ENCODE peak calls at places on chromosome X, in ten cellular contexts. F, R, C, A, P, M, S, K, V and T are unnamed samples. For H3K9me3, the result is how much of the 10 kb centered on the place peaks cover.

GRCh38 chrX:9285342-9285771 is 179.5 kb upstream of the TBL1X start:
- DNase-seq in F (no peak), R (no peak), C (no peak), A (no peak), P (no peak), M (no peak), S (no peak), K (no peak), V (no peak), T (no peak)

GRCh38 chrX:155086202-155086840 is 15.0 kb downstream of the BRCC3 start:
- DNase-seq in F (no peak), R (no peak), C (peak), A (no peak), P (peak), M (no peak), S (no peak), K (peak), V (peak), T (no peak)

GRCh38 chrX:10579753-10580060 is 40.7 kb downstream of the MID1 start:
- DNase-seq in F (no peak), R (no peak), C (no peak), A (no peak), P (peak), M (no peak), S (no peak), K (no peak), V (no peak), T (no peak)

GRCh38 chrX:30741545-30741944 is 88.3 kb downstream of the GK start:
- DNase-seq in F (no peak), R (no peak), C (no peak), A (no peak), P (no peak), M (no peak), S (no peak), K (no peak), V (no peak), T (no peak)

GRCh38 chrX:107716045-107716684 is 59.4 kb downstream of the TSC22D3 start:
- DNase-seq in F (no peak), R (no peak), C (peak), A (no peak), P (peak), M (peak), S (no peak), K (peak), V (peak), T (peak)

GRCh38 chrX:144219035-144219434 is 335.2 kb downstream of the UBE2NL start:
- DNase-seq in F (no peak), R (no peak), C (no peak), A (no peak), P (no peak), M (no peak), S (peak), K (no peak), V (no peak), T (peak)

GRCh38 chrX:14529288-14529989 is at the start of gene GLRA2:
- DNase-seq in F (no peak), R (no peak), C (no peak), A (no peak), P (peak), M (no peak), S (no peak), K (peak), V (peak), T (no peak)

GRCh38 chrX:50769389-50770063 is 44.5 kb downstream of the SHROOM4 start:
- DNase-seq in F (peak), R (no peak), C (no peak), A (no peak), P (no peak), M (no peak), S (no peak), K (no peak), V (no peak), T (no peak)

GRCh38 chrX:104135677-104136076 is 21.1 kb downstream of the SLC25A53 start:
- DNase-seq in F (no peak), R (no peak), C (no peak), A (no peak), P (no peak), M (no peak), S (no peak), K (no peak), V (no peak), T (no peak)

GRCh38 chrX:11421816-11422528 is 128.8 kb downstream of the AMELX start:
- DNase-seq in F (no peak), R (no peak), C (no peak), A (no peak), P (no peak), M (no peak), S (no peak), K (no peak), V (no peak), T (no peak)

GRCh38 chrX:138877746-138878145 is 166.2 kb upstream of the FGF13 start:
- DNase-seq in F (no peak), R (no peak), C (no peak), A (no peak), P (no peak), M (no peak), S (no peak), K (no peak), V (no peak), T (no peak)

GRCh38 chrX:14039344-14039743 is 9.7 kb upstream of the GEMIN8 start:
- DNase-seq in F (no peak), R (no peak), C (no peak), A (no peak), P (peak), M (peak), S (peak), K (no peak), V (peak), T (no peak)

GRCh38 chrX:74018253-74018652 is 285.7 kb upstream of the ZCCHC13 start:
- DNase-seq in F (no peak), R (no peak), C (no peak), A (no peak), P (no peak), M (no peak), S (no peak), K (no peak), V (no peak), T (no peak)
- H3K9me3 ChIP-seq in F (under half), R (under half), C (under half), A (under half), P (under half), M (under half), S (under half), K (under half), V (under half), T (under half)

DNA sequence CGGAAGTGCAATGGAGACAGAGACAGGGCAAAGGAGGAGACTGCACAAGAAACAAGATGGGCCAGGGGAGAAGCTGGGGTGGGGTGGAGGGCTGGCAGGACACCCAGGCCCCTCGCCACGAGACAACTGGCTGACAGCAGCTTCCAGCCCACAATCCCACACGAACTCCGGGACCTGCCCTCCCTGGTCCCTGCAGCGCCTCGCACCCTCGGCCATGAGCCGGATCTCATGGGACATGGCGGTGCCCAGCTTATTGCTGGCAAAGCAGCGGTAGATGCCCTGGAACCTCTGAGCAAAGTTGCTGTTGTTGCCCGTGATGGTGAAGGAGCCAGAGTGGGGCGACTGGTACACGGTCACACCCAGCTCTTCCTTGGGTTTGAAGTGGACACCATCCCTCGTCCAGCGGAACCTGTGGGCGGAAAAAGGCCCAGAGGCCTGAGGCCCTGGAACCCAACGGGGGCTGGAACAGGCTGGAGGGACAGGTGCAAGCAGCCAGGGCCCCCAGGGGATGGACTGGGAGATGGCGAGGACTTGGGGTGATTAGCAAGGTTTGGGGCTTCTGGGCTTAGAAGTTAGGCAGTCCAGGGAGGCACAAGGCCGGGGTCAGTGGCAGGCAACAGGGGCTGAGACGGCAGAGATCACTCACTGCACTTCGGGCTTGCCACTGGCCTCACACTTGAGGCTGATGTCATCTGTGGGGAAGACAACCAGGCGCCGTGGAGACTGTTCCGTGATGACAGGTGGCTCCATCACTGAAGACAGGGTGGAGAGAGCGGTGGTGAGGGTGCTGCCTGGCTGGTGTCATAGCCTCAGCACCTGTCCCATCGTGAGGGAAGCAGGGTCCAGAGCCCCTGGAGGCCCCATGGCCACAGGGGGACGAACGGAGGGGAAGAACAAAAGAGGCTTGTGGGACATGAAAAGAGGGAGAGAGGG is 13.8 kb downstream of the L1CAM start:
- DNase-seq in F (no peak), R (no peak), C (no peak), A (no peak), P (no peak), M (no peak), S (no peak), K (no peak), V (no peak), T (no peak)
- H3K9me3 ChIP-seq in F (under half), R (under half), C (under half), A (under half), P (under half), M (under half), S (under half), K (under half), V (under half), T (under half)

DNA sequence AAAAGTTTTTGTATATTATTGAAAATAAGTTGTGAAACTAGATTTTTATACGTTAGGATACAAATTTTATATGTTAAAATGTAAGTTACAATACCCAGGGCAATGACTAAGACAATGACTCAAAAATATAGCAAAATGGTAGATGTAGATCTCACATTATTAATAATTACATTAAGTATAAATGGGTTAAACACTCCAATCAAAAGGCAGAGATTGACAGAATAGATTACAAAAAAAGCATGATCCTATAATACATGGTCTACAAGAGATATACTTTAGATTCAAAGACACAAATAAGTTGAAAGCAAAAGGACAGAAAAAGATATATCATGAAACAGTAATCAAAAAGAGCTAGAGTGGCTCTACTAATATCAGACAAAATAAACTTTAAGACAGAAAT is 210.9 kb upstream of the NHS start:
- DNase-seq in F (no peak), R (no peak), C (no peak), A (no peak), P (no peak), M (no peak), S (no peak), K (no peak), V (no peak), T (no peak)
- H3K9me3 ChIP-seq in F (under half), R (under half), C (half or more), A (under half), P (under half), M (under half), S (under half), K (under half), V (under half), T (under half)

DNA sequence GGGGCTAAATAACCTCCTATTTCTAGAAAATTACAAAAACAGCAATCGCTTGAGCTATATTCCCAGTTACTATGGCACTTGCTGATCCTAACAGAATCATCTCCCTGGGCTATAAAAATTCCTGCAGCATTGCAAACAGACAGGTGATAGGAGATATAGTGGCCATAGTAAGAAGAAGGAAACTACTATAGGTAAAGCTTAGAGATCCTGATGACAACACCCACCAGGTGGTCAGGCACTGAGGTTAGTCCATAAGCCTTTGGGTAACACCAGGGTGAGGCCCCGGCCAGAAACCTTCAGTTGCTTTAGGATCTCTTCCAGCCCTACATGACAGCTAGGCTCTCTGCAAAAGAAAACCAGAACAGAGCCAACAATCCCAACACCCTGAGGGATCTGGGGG is 197.9 kb upstream of the PPP1R2C start:
- DNase-seq in F (no peak), R (no peak), C (no peak), A (no peak), P (no peak), M (no peak), S (no peak), K (no peak), V (no peak), T (no peak)
- H3K9me3 ChIP-seq in F (under half), R (under half), C (under half), A (under half), P (under half), M (under half), S (under half), K (under half), V (under half), T (under half)

DNA sequence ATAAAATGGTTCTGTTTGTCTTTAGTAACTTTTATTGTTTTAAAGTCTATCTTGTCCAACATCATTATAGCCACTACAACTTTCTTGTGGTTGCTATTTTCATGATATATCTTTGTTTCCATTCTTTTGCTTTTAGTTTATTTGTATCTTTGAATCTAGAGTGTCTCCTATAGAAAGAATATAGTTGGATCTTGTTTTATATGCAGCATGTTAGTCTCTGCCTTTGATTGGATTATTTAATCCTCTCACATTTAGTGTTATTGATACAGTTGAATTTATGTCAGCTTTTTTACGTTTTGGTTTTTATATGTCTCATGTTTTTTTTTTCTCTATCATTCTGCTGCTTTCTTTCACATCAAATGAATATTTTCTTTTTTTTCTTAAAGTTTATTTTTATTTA is 98.1 kb downstream of the VSIG4 start:
- DNase-seq in F (no peak), R (no peak), C (no peak), A (no peak), P (no peak), M (no peak), S (no peak), K (no peak), V (no peak), T (no peak)
- H3K9me3 ChIP-seq in F (under half), R (under half), C (under half), A (under half), P (under half), M (under half), S (under half), K (under half), V (under half), T (under half)